ENCODE peak calls at places on chromosomes 13 and 19, in nine cellular contexts. J is tibial artery; X is AG04449; A is T-helper 1 cell; T is HL-60; U is AG09309; F is activated CD4-positive, CD25-positive, alpha-beta regulatory T cell treated with anti-CD3 and anti-CD28 coated beads, Interleukin-2, amount 50 U/mL, for 72 hours; Z is HTR-8/SVneo; B is memory B cell. V is an unnamed sample.

GRCh38 chr13:96025283-96025682 is 27.9 kb downstream of the UGGT2 start:
- DNase-seq in J (no peak), X (no peak), A (no peak), T (no peak), U (no peak), F (no peak), Z (no peak), B (no peak), V (no peak)

GRCh38 chr13:101576452-101576851 is 124.0 kb downstream of the ITGBL1 start:
- DNase-seq in J (no peak), X (no peak), A (no peak), T (no peak), U (no peak), F (no peak), Z (no peak), B (no peak), V (no peak)

GRCh38 chr13:40960721-40961120 is 58.4 kb downstream of the ELF1 start:
- DNase-seq in J (no peak), X (no peak), A (no peak), T (no peak), U (no peak), F (no peak), Z (no peak), B (no peak), V (no peak)

GRCh38 chr19:4064073-4064550 is 2.6 kb downstream of the ZBTB7A start:
- DNase-seq in J (no peak), X (no peak), A (no peak), T (no peak), U (no peak), F (no peak), Z (no peak), B (no peak), V (peak)

GRCh38 chr19:38596057-38596981 is 21.4 kb downstream of the MAP4K1 start:
- DNase-seq in J (no peak), X (no peak), A (no peak), T (no peak), U (no peak), F (peak), Z (no peak), B (no peak), V (peak)

GRCh38 chr13:28161370-28161769 is 23.0 kb downstream of the PAN3 start:
- DNase-seq in J (no peak), X (no peak), A (no peak), T (no peak), U (no peak), F (no peak), Z (no peak), B (no peak), V (no peak)

GRCh38 chr19:38451629-38452028 is 18.1 kb downstream of the RYR1 start:
- DNase-seq in J (no peak), X (no peak), A (no peak), T (no peak), U (no peak), F (no peak), Z (no peak), B (no peak), V (no peak)

GRCh38 chr19:18744019-18744418 is 47.1 kb downstream of the COMP start:
- DNase-seq in J (no peak), X (no peak), A (no peak), T (no peak), U (no peak), F (no peak), Z (no peak), B (no peak), V (no peak)

GRCh38 chr13:32045963-32046785 is 14.6 kb downstream of the FRY start:
- DNase-seq in J (no peak), X (no peak), A (peak), T (peak), U (no peak), F (no peak), Z (no peak), B (no peak), V (no peak)